ENCODE peak calls at places on chromosomes 13 and 19, in five cellular contexts. Z is body of pancreas, H is A549, I is gastrocnemius medialis, F is tibial nerve. V is an unnamed sample.

GRCh38 chr13:89514534-89515312 is 1832.8 kb upstream of the MIR17HG start:
- DNase-seq in Z (peak), H (peak), F (no peak), I (no peak), V (no peak)

GRCh38 chr19:38543807-38544568 is 73.8 kb downstream of the MAP4K1 start:
- DNase-seq in Z (peak), H (peak), F (peak), I (peak), V (no peak)

GRCh38 chr19:46451352-46451751 is 20.0 kb downstream of the PNMA8A start:
- DNase-seq in H (no peak), Z (no peak), F (no peak), I (peak), V (no peak)

GRCh38 chr13:110616103-110617101 is 1.1 kb downstream of the NAXD start:
- DNase-seq in H (peak), F (no peak), I (peak), Z (peak), V (peak)

GRCh38 chr13:64397699-64398098 is 2832.4 kb downstream of the PCDH9 start:
- DNase-seq in I (no peak), Z (no peak), H (no peak), F (no peak), V (no peak)

GRCh38 chr13:25879466-25879865 is 172.3 kb downstream of the SHISA2 start:
- DNase-seq in F (no peak), I (no peak), H (no peak), Z (no peak), V (no peak)

GRCh38 chr19:35040826-35041547 is 534 bp upstream of the HPN start:
- DNase-seq in I (peak), F (peak), H (no peak), Z (peak), V (peak)

GRCh38 chr13:50153888-50154287 is 138.6 kb downstream of the KCNRG start:
- DNase-seq in I (no peak), Z (no peak), H (no peak), F (no peak), V (no peak)

GRCh38 chr13:78183737-78184136 is 265.1 kb upstream of the EDNRB start:
- DNase-seq in Z (no peak), F (no peak), I (no peak), H (no peak), V (no peak)

GRCh38 chr19:38162094-38162493 is 61.9 kb downstream of the DPF1 start:
- DNase-seq in H (no peak), F (no peak), I (no peak), Z (no peak), V (no peak)

GRCh38 chr13:111484959-111485358 is 164.5 kb downstream of the TEX29 start:
- DNase-seq in Z (no peak), F (no peak), H (no peak), I (no peak), V (peak)

GRCh38 chr19:40650749-40651305 is 39.6 kb downstream of the NUMBL start:
- DNase-seq in I (peak), F (peak), H (no peak), Z (no peak), V (no peak)

GRCh38 chr19:58393725-58394033 is 1.8 kb upstream of the RNF225 start:
- DNase-seq in F (no peak), H (no peak), I (no peak), Z (no peak), V (no peak)

GRCh38 chr19:8161135-8161646 is 11.8 kb upstream of the FBN3 start:
- DNase-seq in I (no peak), F (no peak), H (peak), Z (peak), V (no peak)

GRCh38 chr13:97141564-97142005 is 80.5 kb upstream of the MBNL2 start:
- DNase-seq in I (peak), F (peak), H (peak), Z (peak), V (no peak)

GRCh38 chr19:12872941-12873890 is 8.0 kb downstream of the DNASE2 start:
- DNase-seq in I (peak), Z (peak), H (peak), F (no peak), V (no peak)

GRCh38 chr19:31066385-31066784 is 282.9 kb downstream of the TSHZ3 start:
- DNase-seq in I (no peak), Z (no peak), H (peak), F (peak), V (no peak)

GRCh38 chr19:16828990-16829821 is at the start of gene SIN3B:
- DNase-seq in Z (peak), H (peak), I (peak), F (peak), V (peak)
- TF ChIP-seq POLR2A in Z (no peak), H (peak), I (peak), F (no peak), V (no peak)

DNA sequence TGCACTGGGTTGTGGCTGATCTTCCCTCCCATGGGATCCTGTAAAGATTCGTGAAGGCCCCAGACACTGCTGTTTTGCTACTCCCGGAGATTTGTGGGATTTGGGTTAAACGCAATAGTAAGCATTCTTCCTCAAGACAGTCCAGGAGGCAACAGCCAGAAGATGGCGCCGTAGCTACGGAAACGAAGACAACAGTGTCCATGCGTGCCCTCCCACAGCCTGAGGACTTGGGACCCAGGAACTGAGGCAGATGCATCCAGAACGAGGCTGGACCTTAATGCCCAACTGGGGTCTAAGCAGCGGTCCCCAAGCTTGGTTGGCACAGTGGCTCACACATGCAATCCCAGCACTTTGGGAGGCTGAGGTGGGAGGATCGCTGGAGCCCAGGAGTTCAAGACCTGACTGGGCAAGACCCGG is 57.6 kb upstream of the ZNF507 start:
- DNase-seq in F (peak), H (peak), I (peak), Z (peak), V (peak)
- TF ChIP-seq CTCF in F (peak), H (peak), I (peak), Z (no peak), V (no peak)

GRCh38 chr19:44808463-44809371 is at the start of gene BCAM:
- DNase-seq in F (peak), Z (peak), H (peak), I (peak), V (peak)
- TF ChIP-seq POLR2A in F (no peak), Z (peak), H (peak), I (peak), V (no peak)

DNA sequence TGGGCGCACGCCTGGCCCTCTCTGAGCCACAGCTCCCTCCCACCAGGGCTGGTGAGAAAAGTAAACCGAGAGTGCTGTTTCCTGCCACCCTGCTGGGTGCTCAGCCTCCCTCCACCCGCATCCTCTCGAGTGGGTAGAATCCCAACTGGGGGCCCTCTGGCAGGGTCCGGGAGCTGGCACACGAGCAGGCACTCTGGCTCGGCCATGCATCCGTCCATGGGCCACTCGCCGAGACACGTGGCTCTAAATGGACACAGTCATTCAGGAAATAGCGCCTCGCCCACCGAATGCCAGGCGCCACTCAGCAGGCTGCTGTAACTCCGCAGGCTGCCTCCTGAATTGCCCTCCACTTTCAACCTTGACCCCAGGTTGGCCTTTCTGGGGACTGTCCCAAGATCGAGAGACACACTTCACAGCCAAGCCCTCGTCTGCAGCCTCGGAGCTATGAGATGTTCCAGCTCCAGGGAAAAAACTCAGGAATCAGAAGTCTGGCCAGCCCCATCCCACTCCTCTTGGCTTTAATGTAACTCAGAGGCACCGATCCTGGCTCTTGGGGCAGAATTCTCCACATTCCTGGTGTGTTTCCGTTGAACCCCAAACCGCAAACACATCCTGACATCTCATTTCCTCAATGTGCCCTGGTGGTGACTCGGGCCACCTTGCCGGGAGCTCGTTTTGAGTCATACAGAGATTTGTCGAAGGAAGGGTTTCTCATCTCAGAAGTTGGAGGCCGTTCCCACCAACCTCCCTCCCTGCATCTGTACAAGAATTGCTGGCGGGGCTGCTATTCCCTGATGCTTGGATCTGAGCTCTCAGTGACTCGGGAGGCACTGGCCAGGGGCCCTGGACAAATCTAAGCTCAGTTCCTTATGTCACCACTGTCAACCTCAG is 14.1 kb downstream of the KLF2 start:
- DNase-seq in H (peak), F (no peak), I (no peak), Z (no peak), V (no peak)
- TF ChIP-seq CTCF in H (no peak), F (peak), I (no peak), Z (no peak), V (no peak)

GRCh38 chr13:32737111-32737571 is 150.9 kb downstream of the PDS5B start:
- DNase-seq in I (no peak), Z (no peak), H (no peak), F (no peak), V (no peak)
- TF ChIP-seq POLR2A in I (no peak), Z (no peak), H (no peak), F (no peak), V (no peak)

V was measured in lower leg skin.